ENCODE peak calls at places on chromosomes 6 and 20, in six cellular contexts. V, X, C, Y, B and D are unnamed samples.

GRCh38 chr6:152054441-152054840 is 247.0 kb downstream of the ESR1 start:
- DNase-seq in V (no peak), X (no peak), C (peak; percentile 28), Y (no peak), B (no peak), D (no peak)

GRCh38 chr20:51634877-51635276 is 92.4 kb upstream of the NFATC2 start:
- DNase-seq in V (no peak), X (peak; percentile 24), C (no peak), Y (no peak), B (no peak), D (no peak)

GRCh38 chr20:46151936-46152335 is 33.8 kb downstream of the CD40 start:
- DNase-seq in V (no peak), X (peak; percentile 87), C (no peak), Y (no peak), B (no peak), D (no peak)

GRCh38 chr20:58179432-58180099 is 48.9 kb downstream of the ANKRD60 start:
- DNase-seq in V (no peak), X (peak; percentile 90), C (peak; percentile 40), Y (no peak), B (peak; percentile 33), D (peak; percentile 15)

GRCh38 chr6:117549606-117550005 is 52.7 kb downstream of the GOPC start:
- DNase-seq in V (no peak), X (no peak), C (no peak), Y (no peak), B (no peak), D (no peak)

GRCh38 chr6:65638047-65638831 is 68.8 kb downstream of the EYS start:
- DNase-seq in V (no peak), X (peak; percentile 84), C (no peak), Y (no peak), B (no peak), D (no peak)

GRCh38 chr6:94272327-94272726 is 853.0 kb upstream of the EPHA7 start:
- DNase-seq in V (no peak), X (no peak), C (no peak), Y (no peak), B (no peak), D (no peak)

GRCh38 chr6:36968266-36968977 is 13.9 kb downstream of the PI16 start:
- DNase-seq in V (no peak), X (no peak), C (peak; percentile 31), Y (no peak), B (no peak), D (no peak)

GRCh38 chr6:19301980-19302379 is 535.2 kb upstream of the ID4 start:
- DNase-seq in V (no peak), X (no peak), C (peak; percentile 20), Y (no peak), B (no peak), D (no peak)

GRCh38 chr6:43860285-43860684 is 90.3 kb downstream of the VEGFA start:
- DNase-seq in V (no peak), X (no peak), C (peak; percentile 32), Y (no peak), B (no peak), D (no peak)

GRCh38 chr6:56888687-56889086 is 66.2 kb upstream of the BEND6 start:
- DNase-seq in V (no peak), X (no peak), C (no peak), Y (no peak), B (no peak), D (no peak)

GRCh38 chr20:50376888-50377459 is 133.2 kb upstream of the PTPN1 start:
- DNase-seq in V (no peak), X (no peak), C (no peak), Y (no peak), B (no peak), D (no peak)

GRCh38 chr6:160995271-160995670 is 3.7 kb downstream of the MAP3K4 start:
- DNase-seq in V (no peak), X (no peak), C (no peak), Y (peak; percentile 34), B (no peak), D (no peak)

GRCh38 chr6:3571836-3572235 is 115.0 kb upstream of the SLC22A23 start:
- DNase-seq in V (no peak), X (no peak), C (no peak), Y (no peak), B (no peak), D (no peak)

GRCh38 chr6:167750956-167751358 is 75.8 kb upstream of the AFDN start:
- DNase-seq in V (no peak), X (peak; percentile 96), C (no peak), Y (no peak), B (peak; percentile 91), D (no peak)

GRCh38 chr6:150053450-150053849 is 15.5 kb downstream of the ULBP3 start:
- DNase-seq in V (peak; percentile 47), X (no peak), C (no peak), Y (no peak), B (no peak), D (no peak)

GRCh38 chr20:53629436-53629835 is 35.8 kb upstream of the ZNF217 start:
- DNase-seq in V (no peak), X (no peak), C (no peak), Y (no peak), B (no peak), D (no peak)

GRCh38 chr20:59645761-59646171 is 41.4 kb downstream of the PHACTR3 start:
- DNase-seq in V (peak; percentile 26), X (no peak), C (no peak), Y (peak; percentile 81), B (peak; percentile 9), D (no peak)

GRCh38 chr20:401682-402495 is 6.2 kb upstream of the RBCK1 start:
- DNase-seq in V (no peak), X (no peak), C (peak; percentile 74), Y (no peak), B (no peak), D (no peak)

GRCh38 chr6:13383280-13384163 is 55.2 kb upstream of the TBC1D7 start:
- DNase-seq in V (no peak), X (no peak), C (peak; percentile 67), Y (no peak), B (no peak), D (no peak)

GRCh38 chr6:47353822-47354221 is 44.1 kb upstream of the TNFRSF21 start:
- DNase-seq in V (no peak), X (no peak), C (peak; percentile 51), Y (no peak), B (no peak), D (no peak)

DNA sequence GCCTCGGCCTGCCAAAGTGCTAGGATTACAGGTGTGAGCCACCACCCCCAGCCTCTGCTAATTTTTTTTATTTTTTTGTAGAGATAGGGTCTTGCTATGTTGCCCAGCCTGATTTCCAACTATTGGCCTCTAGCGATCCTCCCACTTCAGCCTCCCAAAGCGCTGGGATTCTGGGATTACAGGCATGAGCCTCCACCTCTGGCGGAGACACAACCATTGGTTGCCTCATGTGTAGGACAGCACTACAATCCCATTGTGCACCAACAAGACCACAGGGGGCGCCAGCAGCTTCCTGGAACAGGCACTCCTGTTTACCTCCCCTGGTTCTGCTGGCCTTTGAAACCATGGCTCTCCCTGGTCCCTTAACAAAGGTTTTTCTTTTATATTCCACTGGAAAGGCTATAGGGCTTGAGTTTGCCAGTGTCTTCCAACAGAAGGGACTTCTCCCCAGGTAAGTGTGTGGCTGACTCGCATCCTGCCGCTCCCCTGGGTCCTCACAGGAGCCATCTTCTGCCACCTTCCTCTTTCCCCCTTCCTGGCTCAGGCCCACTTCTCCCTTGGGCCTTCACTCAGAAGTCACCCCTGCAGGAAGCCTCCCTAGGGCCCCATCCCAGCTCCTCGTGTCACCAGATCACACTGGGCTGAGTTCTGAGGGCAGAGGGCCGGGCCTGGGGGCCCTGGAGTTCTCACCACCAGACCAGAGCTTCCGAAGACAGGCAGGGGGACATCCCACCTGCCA is 39.2 kb upstream of the TLDC2 start:
- DNase-seq in V (no peak), X (peak; percentile 95), C (peak; percentile 76), Y (no peak), B (no peak), D (no peak)
- H3K4me3 ChIP-seq in V (no peak overlapping the region), X (no peak overlapping the region), C (no peak overlapping the region), Y (no peak overlapping the region), B (no peak overlapping the region), D (no peak overlapping the region)

GRCh38 chr6:169417101-169417500 is 163.5 kb upstream of the THBS2 start:
- DNase-seq in V (no peak), X (no peak), C (no peak), Y (no peak), B (no peak), D (no peak)

GRCh38 chr6:169421890-169422289 is 168.2 kb upstream of the THBS2 start:
- DNase-seq in V (no peak), X (no peak), C (no peak), Y (no peak), B (no peak), D (no peak)

GRCh38 chr6:169424149-169424804 is 170.6 kb upstream of the THBS2 start:
- DNase-seq in V (no peak), X (no peak), C (no peak), Y (no peak), B (no peak), D (no peak)

GRCh38 chr6:169424821-169425240 is 171.2 kb upstream of the THBS2 start:
- DNase-seq in V (no peak), X (no peak), C (peak; percentile 60), Y (no peak), B (no peak), D (peak; percentile 15)

GRCh38 chr6:169420912-169421543 is 167.4 kb upstream of the THBS2 start:
- DNase-seq in V (no peak), X (peak; percentile 89), C (peak; percentile 69), Y (no peak), B (no peak), D (no peak)
- TF ChIP-seq CTCF in V (peak; percentile 18), X (peak; percentile 80), C (peak; percentile 74), Y (peak; percentile 33), B (no peak), D (peak; percentile 50)

GRCh38 chr6:34718867-34719441 is 22.4 kb upstream of the ILRUN start:
- DNase-seq in V (no peak), X (no peak), C (no peak), Y (no peak), B (no peak), D (no peak)
- H3K4me3 ChIP-seq in V (no peak overlapping the region), X (no peak overlapping the region), C (no peak overlapping the region), Y (no peak overlapping the region), B (no peak overlapping the region), D (no peak overlapping the region)

GRCh38 chr6:113969888-113970807 is 800 bp downstream of the HDAC2 start:
- DNase-seq in V (peak; percentile 78), X (peak; percentile 83), C (peak; percentile 43), Y (no peak), B (peak; percentile 48), D (no peak)

GRCh38 chr6:113968472-113968871 is 2.5 kb downstream of the HDAC2 start:
- DNase-seq in V (no peak), X (no peak), C (no peak), Y (no peak), B (no peak), D (no peak)

GRCh38 chr6:113971786-113972185 is 838 bp upstream of the HDAC2 start:
- DNase-seq in V (no peak), X (no peak), C (peak; percentile 35), Y (no peak), B (no peak), D (no peak)

GRCh38 chr6:113970808-113971676 is at the start of gene HDAC2:
- DNase-seq in V (peak; percentile 85), X (peak; percentile 92), C (peak; percentile 80), Y (no peak), B (peak; percentile 89), D (no peak)

GRCh38 chr6:113967777-113968176 is 3.2 kb downstream of the HDAC2 start:
- DNase-seq in V (no peak), X (no peak), C (no peak), Y (no peak), B (no peak), D (no peak)
- TF ChIP-seq CTCF in V (no peak), X (no peak), C (no peak), Y (no peak), B (no peak), D (no peak)